ENCODE peak calls at places on chromosomes 11 and 22, in four cellular contexts. W is hepatocyte, G is neural progenitor cell, X is osteoblast. D is an unnamed sample.

GRCh38 chr11:69934861-69935494 is 115.8 kb upstream of the FGF3 start:
- DNase-seq in W (no peak), G (no peak), X (peak; percentile 64), D (no peak)

GRCh38 chr11:15127341-15127740 is 12.6 kb downstream of the INSC start:
- DNase-seq in W (no peak), G (no peak), X (no peak), D (peak; percentile 72)

GRCh38 chr11:69481393-69481844 is at the start of gene LINC01488:
- DNase-seq in W (no peak), G (no peak), X (peak; percentile 49), D (no peak)

GRCh38 chr11:28618426-28618825 is 510.2 kb downstream of the METTL15 start:
- DNase-seq in W (no peak), G (no peak), X (peak; percentile 38), D (no peak)

GRCh38 chr11:122661182-122661945 is 5.8 kb downstream of the UBASH3B start:
- DNase-seq in W (no peak), G (peak; percentile 60), X (no peak), D (no peak)

GRCh38 chr11:130202818-130203671 is 43.5 kb downstream of the ST14 start:
- DNase-seq in W (no peak), G (no peak), X (no peak), D (no peak)

GRCh38 chr22:28893810-28894209 is 10.4 kb downstream of the ZNRF3 start:
- DNase-seq in W (no peak), G (no peak), X (no peak), D (no peak)

GRCh38 chr11:2553198-2553597 is 108.4 kb downstream of the KCNQ1 start:
- DNase-seq in W (no peak), G (no peak), X (peak; percentile 18), D (no peak)

GRCh38 chr22:30254307-30254706 is 7.7 kb upstream of the LIF start:
- DNase-seq in W (no peak), G (no peak), X (no peak), D (no peak)

GRCh38 chr11:130390071-130390758 is 38.2 kb downstream of the ADAMTS8 start:
- DNase-seq in W (peak; percentile 69), G (no peak), X (peak; percentile 94), D (peak; percentile 88)

GRCh38 chr11:48014917-48015316 is 34.6 kb downstream of the PTPRJ start:
- DNase-seq in W (no peak), G (no peak), X (no peak), D (no peak)

GRCh38 chr22:32708835-32709234 is 92.7 kb upstream of the TIMP3 start:
- DNase-seq in W (no peak), G (no peak), X (peak; percentile 90), D (no peak)

GRCh38 chr11:106917973-106918372 is 100.3 kb downstream of the GUCY1A2 start:
- DNase-seq in W (no peak), G (peak; percentile 24), X (no peak), D (peak; percentile 2)

GRCh38 chr22:49614966-49615965 is 212.4 kb downstream of the BRD1 start:
- DNase-seq in W (no peak), G (no peak), X (no peak), D (no peak)

GRCh38 chr11:104151404-104152204 is 12.3 kb downstream of the PDGFD start:
- DNase-seq in W (no peak), G (no peak), X (no peak), D (peak; percentile 9)

GRCh38 chr11:67996622-67997459 is 7.1 kb downstream of the UNC93B1 start:
- DNase-seq in W (peak; percentile 61), G (peak; percentile 86), X (peak; percentile 87), D (peak; percentile 46)

GRCh38 chr11:1072116-1072820 is 2.4 kb upstream of the MUC2 start:
- DNase-seq in W (peak; percentile 62), G (no peak), X (peak; percentile 87), D (peak; percentile 65)

GRCh38 chr11:33248416-33248957 is 8.7 kb upstream of the HIPK3 start:
- DNase-seq in W (no peak), G (no peak), X (peak; percentile 92), D (peak; percentile 89)

GRCh38 chr11:14538271-14538925 is 18.2 kb upstream of the PSMA1 start:
- DNase-seq in W (no peak), G (no peak), X (no peak), D (no peak)

GRCh38 chr11:74269161-74269809 is 42.2 kb downstream of the P4HA3 start:
- DNase-seq in W (peak; percentile 23), G (no peak), X (no peak), D (peak; percentile 58)

GRCh38 chr22:43101306-43101705 is 9.2 kb upstream of the BIK start:
- DNase-seq in W (no peak), G (no peak), X (no peak), D (no peak)

GRCh38 chr22:17536269-17536668 is 27.0 kb upstream of the SLC25A18 start:
- DNase-seq in W (no peak), G (no peak), X (peak; percentile 17), D (no peak)

GRCh38 chr11:74307409-74307808 is 4.0 kb downstream of the P4HA3 start:
- DNase-seq in W (peak; percentile 30), G (no peak), X (no peak), D (peak; percentile 82)

GRCh38 chr11:616320-617220 is 820 bp upstream of the IRF7 start:
- DNase-seq in W (no peak), G (no peak), X (peak; percentile 89), D (no peak)

DNA sequence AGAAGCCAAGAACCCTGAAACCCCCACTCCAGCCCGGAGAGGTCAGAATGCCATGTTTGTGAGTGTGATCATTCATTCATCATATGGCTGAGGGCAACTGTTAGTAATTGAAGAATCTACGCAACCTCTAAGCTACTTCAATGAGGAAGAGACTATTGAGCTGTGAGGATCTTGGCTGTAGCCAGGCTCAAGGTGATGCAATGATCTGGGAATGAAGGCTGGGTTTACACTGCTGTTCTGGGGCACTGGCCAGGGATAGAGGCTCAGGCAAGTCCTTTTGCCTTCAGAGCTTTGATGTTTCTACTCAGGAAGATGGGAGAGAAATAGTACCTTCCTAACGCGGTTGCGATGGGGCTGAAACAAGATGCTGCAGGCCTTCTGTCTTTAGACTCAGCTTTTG is 12.9 kb downstream of the CRYBB2 start:
- DNase-seq in W (no peak), G (no peak), X (peak; percentile 97), D (peak; percentile 3)
- H3K27me3 ChIP-seq in W (no peaks in the 10 kb centered on the region), G (no peaks in the 10 kb centered on the region), X (no peaks in the 10 kb centered on the region), D (no peaks in the 10 kb centered on the region)

GRCh38 chr22:45831394-45831793 is 145.6 kb downstream of the WNT7B start:
- DNase-seq in W (no peak), G (no peak), X (no peak), D (peak; percentile 56)
- TF ChIP-seq CTCF in W (peak; percentile 18), G (no peak), X (peak; percentile 71), D (peak; percentile 65)

GRCh38 chr11:132623496-132623895 is 908.8 kb downstream of the OPCML start:
- DNase-seq in W (no peak), G (no peak), X (no peak), D (no peak)

GRCh38 chr11:132626446-132626845 is 905.9 kb downstream of the OPCML start:
- DNase-seq in W (no peak), G (no peak), X (no peak), D (no peak)

GRCh38 chr11:132620423-132620822 is 911.9 kb downstream of the OPCML start:
- DNase-seq in W (no peak), G (no peak), X (no peak), D (no peak)

DNA sequence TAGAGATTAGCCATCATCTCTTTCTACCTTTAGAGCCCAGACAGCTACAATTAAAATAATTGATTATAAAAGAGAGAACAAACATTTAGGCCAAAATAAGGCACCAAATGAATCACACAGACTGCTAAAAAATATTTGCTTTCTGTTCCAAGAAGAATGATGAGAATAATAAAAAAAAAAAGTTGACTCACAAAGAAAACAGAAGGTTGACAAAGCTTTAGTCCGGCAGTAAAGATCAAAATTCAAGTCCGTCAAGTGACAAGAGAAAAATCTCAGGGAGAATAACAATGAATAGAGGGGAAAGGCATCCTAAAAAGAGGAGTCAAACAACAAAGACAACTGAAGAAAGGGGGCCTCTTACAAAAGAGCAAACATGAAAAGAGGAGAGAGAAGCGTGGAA is 910.3 kb downstream of the OPCML start:
- DNase-seq in W (no peak), G (no peak), X (no peak), D (peak; percentile 44)
- H3K79me2 ChIP-seq in W (no peaks in the 10 kb centered on the region), G (no peaks in the 10 kb centered on the region), X (no peaks in the 10 kb centered on the region), D (no peaks in the 10 kb centered on the region)

DNA sequence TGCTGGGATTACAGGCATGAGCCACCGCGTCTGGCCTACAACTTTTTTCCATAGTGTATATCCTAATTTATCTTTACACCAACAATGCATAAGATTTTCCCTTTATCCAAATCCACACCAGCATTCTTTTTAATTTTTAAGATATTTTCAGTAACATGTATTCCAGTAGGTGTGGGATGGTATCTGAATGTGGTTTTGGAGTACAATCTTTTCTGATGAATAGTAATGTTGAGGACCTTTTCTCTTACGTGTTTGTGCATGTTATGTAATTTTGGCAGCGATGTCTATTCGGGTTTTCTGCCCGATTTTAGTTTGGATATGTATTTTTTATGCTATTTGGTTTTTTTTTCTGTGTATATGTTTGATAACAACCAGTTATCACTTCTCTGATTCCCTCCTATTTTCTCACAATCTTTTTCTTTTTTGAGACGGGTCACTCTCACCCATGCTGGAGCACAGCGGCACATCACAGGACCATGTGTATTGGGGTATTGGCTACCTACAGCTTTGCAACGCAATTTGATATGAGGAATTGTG is 114.6 kb upstream of the GRK3 start:
- DNase-seq in W (no peak), G (no peak), X (no peak), D (no peak)
- H3K27me3 ChIP-seq in W (no peaks in the 10 kb centered on the region), G (no peaks in the 10 kb centered on the region), X (no peaks in the 10 kb centered on the region), D (no peaks in the 10 kb centered on the region)

GRCh38 chr11:128653828-128654231 is 40.0 kb upstream of the FLI1 start:
- DNase-seq in W (peak; percentile 33), G (peak; percentile 42), X (peak; percentile 63), D (no peak)
- TF ChIP-seq CTCF in W (no peak), G (no peak), X (peak; percentile 6), D (no peak)

GRCh38 chr11:108870373-108871020 is 205.6 kb downstream of the DDX10 start:
- DNase-seq in W (no peak), G (no peak), X (peak; percentile 50), D (peak; percentile 60)

GRCh38 chr11:108872781-108873291 is 208.0 kb downstream of the DDX10 start:
- DNase-seq in W (no peak), G (no peak), X (peak; percentile 17), D (peak; percentile 53)

GRCh38 chr11:108871152-108871551 is 206.3 kb downstream of the DDX10 start:
- DNase-seq in W (peak; percentile 33), G (peak; percentile 41), X (no peak), D (peak; percentile 67)

GRCh38 chr11:108873305-108873704 is 208.4 kb downstream of the DDX10 start:
- DNase-seq in W (no peak), G (no peak), X (peak; percentile 15), D (no peak)

DNA sequence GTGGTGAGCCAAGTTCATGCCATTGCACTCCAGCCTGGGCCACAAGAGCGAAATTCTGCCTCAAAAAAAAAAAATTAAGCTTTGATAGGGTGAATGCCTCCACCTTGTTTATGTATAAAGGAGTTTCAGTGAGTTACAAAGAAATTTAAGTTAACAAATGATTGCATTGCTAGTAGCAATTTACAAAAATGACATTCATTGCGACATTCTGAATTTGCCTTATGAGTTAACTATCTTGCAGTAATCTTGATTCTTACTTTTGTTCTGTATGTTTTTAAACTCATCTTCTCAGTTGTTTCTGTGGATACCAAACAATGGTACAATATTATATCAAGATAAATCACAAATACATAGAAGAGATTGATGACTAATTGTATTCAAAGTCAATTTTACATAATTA is 207.0 kb downstream of the DDX10 start:
- DNase-seq in W (no peak), G (no peak), X (no peak), D (no peak)
- H3K79me2 ChIP-seq in W (no peaks in the 10 kb centered on the region), G (no peaks in the 10 kb centered on the region), X (no peaks in the 10 kb centered on the region), D (no peaks in the 10 kb centered on the region)

GRCh38 chr11:117780456-117780855 is 16.6 kb downstream of the DSCAML1 start:
- DNase-seq in W (no peak), G (no peak), X (no peak), D (no peak)
- H3K27me3 ChIP-seq in W (peaks cover 40% of the 10 kb centered on the region), G (no peaks in the 10 kb centered on the region), X (peaks cover 10% of the 10 kb centered on the region), D (no peaks in the 10 kb centered on the region)

GRCh38 chr11:21912280-21912679 is 280.6 kb upstream of the ANO5 start:
- DNase-seq in W (no peak), G (no peak), X (no peak), D (no peak)
- TF ChIP-seq CTCF in W (no peak), G (no peak), X (no peak), D (no peak)